ENCODE peak calls at places on chromosomes 3 and 15, in ten cellular contexts. H is stromal cell of bone marrow, E is choroid plexus epithelial cell, Q is NCI-H526, M is uterus, G is AG08396, C is midbrain, W is cardiac fibroblast, P is body of pancreas, V is activated gamma-delta T cell treated with Interleukin-2 at 50 U/mL for 16 hours. J is an unnamed sample.

GRCh38 chr3:48187579-48188265 is 495 bp downstream of the CDC25A start:
- DNase-seq in Q (peak; percentile 51), G (peak; percentile 68), P (peak; percentile 53), W (no peak), V (no peak), C (peak; percentile 70), M (no peak), E (no peak), H (no peak), J (no peak)

GRCh38 chr3:184129012-184129411 is 6.1 kb upstream of the EIF2B5 start:
- DNase-seq in M (no peak), W (peak; percentile 66), C (no peak), P (no peak), V (no peak), E (peak; percentile 66), Q (peak; percentile 34), H (peak; percentile 20), G (peak; percentile 41), J (no peak)

GRCh38 chr3:34152641-34153040 is 354.2 kb downstream of the PDCD6IP start:
- DNase-seq in M (no peak), P (no peak), W (no peak), C (no peak), G (no peak), Q (no peak), E (no peak), H (no peak), V (no peak), J (no peak)

GRCh38 chr3:107431048-107431297 is 53.7 kb downstream of the CCDC54 start:
- DNase-seq in H (no peak), G (no peak), V (peak; percentile 5), W (peak; percentile 30), C (peak; percentile 71), Q (no peak), M (peak; percentile 37), E (no peak), P (no peak), J (no peak)

GRCh38 chr15:69478259-69478687 is 25.7 kb downstream of the RPLP1 start:
- DNase-seq in Q (peak; percentile 88), V (peak; percentile 54), C (peak; percentile 59), H (no peak), E (peak; percentile 75), G (peak; percentile 41), M (peak; percentile 46), W (peak; percentile 50), P (peak; percentile 46), J (no peak)

GRCh38 chr3:188821998-188822397 is 349.8 kb upstream of the TPRG1 start:
- DNase-seq in G (no peak), H (no peak), Q (no peak), W (no peak), C (no peak), P (no peak), E (no peak), V (no peak), M (no peak), J (peak; percentile 72)

GRCh38 chr3:155745795-155746550 is 1.1 kb upstream of the PLCH1 start:
- DNase-seq in Q (peak; percentile 87), H (no peak), V (no peak), W (no peak), C (peak; percentile 29), M (no peak), E (peak; percentile 10), G (no peak), P (peak; percentile 21), J (no peak)

GRCh38 chr3:12810013-12810780 is 13.7 kb downstream of the CAND2 start:
- DNase-seq in W (peak; percentile 89), G (peak; percentile 99), M (peak; percentile 97), C (peak; percentile 96), Q (peak; percentile 7), E (peak; percentile 94), H (peak; percentile 77), V (peak; percentile 97), P (peak; percentile 96), J (peak; percentile 30)

GRCh38 chr3:188624384-188624783 is 470.4 kb downstream of the LPP start:
- DNase-seq in G (no peak), V (no peak), E (peak; percentile 58), W (peak; percentile 46), Q (no peak), M (peak; percentile 58), P (no peak), C (peak; percentile 77), H (no peak), J (no peak)

GRCh38 chr15:68343579-68344225 is 66.2 kb downstream of the FEM1B start:
- DNase-seq in C (no peak), M (no peak), V (no peak), P (no peak), W (no peak), H (no peak), G (no peak), E (no peak), Q (no peak), J (no peak)

J was measured in SIG-M5.